ENCODE peak calls at places on chromosomes 3 and 15, in eight cellular contexts. One of them, this sample, is unnamed.

GRCh38 chr3:159829056-159829995 is 159.3 kb upstream of the IL12A start:
- DNase-seq in cardiac fibroblast: peak; percentile 70
- DNase-seq in GM20000: no peak
- DNase-seq in transverse colon: peak; percentile 86
- DNase-seq in body of pancreas: peak; percentile 74
- DNase-seq in pancreas: peak; percentile 64
- DNase-seq in natural killer cell: no peak
- DNase-seq in breast epithelium: peak; percentile 89
- DNase-seq in this sample: no peak

GRCh38 chr3:24389108-24390090 is 105.3 kb downstream of the THRB start:
- DNase-seq in transverse colon: no peak
- DNase-seq in body of pancreas: peak; percentile 56
- DNase-seq in pancreas: no peak
- DNase-seq in cardiac fibroblast: no peak
- DNase-seq in natural killer cell: no peak
- DNase-seq in GM20000: no peak
- DNase-seq in breast epithelium: no peak
- DNase-seq in this sample: no peak

GRCh38 chr3:176916777-176917176 is 280.5 kb downstream of the TBL1XR1 start:
- DNase-seq in GM20000: no peak
- DNase-seq in natural killer cell: no peak
- DNase-seq in breast epithelium: peak; percentile 55
- DNase-seq in cardiac fibroblast: no peak
- DNase-seq in body of pancreas: peak; percentile 65
- DNase-seq in pancreas: no peak
- DNase-seq in transverse colon: no peak
- DNase-seq in this sample: no peak

GRCh38 chr3:65483475-65483874 is 555.2 kb downstream of the MAGI1 start:
- DNase-seq in natural killer cell: no peak
- DNase-seq in transverse colon: peak; percentile 50
- DNase-seq in pancreas: peak; percentile 57
- DNase-seq in breast epithelium: peak; percentile 68
- DNase-seq in cardiac fibroblast: no peak
- DNase-seq in GM20000: no peak
- DNase-seq in body of pancreas: peak; percentile 76
- DNase-seq in this sample: no peak

GRCh38 chr15:101063891-101064794 is 145.0 kb downstream of the LRRK1 start:
- DNase-seq in breast epithelium: no peak
- DNase-seq in natural killer cell: no peak
- DNase-seq in cardiac fibroblast: no peak
- DNase-seq in pancreas: peak; percentile 57
- DNase-seq in body of pancreas: peak; percentile 56
- DNase-seq in transverse colon: peak; percentile 7
- DNase-seq in GM20000: no peak
- DNase-seq in this sample: no peak

GRCh38 chr15:63191895-63192603 is 2.6 kb downstream of the RAB8B start:
- DNase-seq in cardiac fibroblast: no peak
- DNase-seq in transverse colon: peak; percentile 19
- DNase-seq in natural killer cell: peak; percentile 41
- DNase-seq in GM20000: peak; percentile 57
- DNase-seq in pancreas: no peak
- DNase-seq in body of pancreas: no peak
- DNase-seq in breast epithelium: no peak
- DNase-seq in this sample: no peak

GRCh38 chr3:171541181-171541580 is 81.0 kb upstream of the TNIK start:
- DNase-seq in natural killer cell: no peak
- DNase-seq in pancreas: no peak
- DNase-seq in GM20000: no peak
- DNase-seq in body of pancreas: no peak
- DNase-seq in cardiac fibroblast: no peak
- DNase-seq in transverse colon: no peak
- DNase-seq in breast epithelium: no peak
- DNase-seq in this sample: no peak

GRCh38 chr3:48434591-48435222 is 4.8 kb upstream of the PLXNB1 start:
- DNase-seq in GM20000: no peak
- DNase-seq in body of pancreas: no peak
- DNase-seq in cardiac fibroblast: no peak
- DNase-seq in natural killer cell: no peak
- DNase-seq in transverse colon: peak; percentile 54
- DNase-seq in pancreas: no peak
- DNase-seq in breast epithelium: no peak
- DNase-seq in this sample: no peak

GRCh38 chr3:33658971-33659848 is 58.8 kb downstream of the CLASP2 start:
- DNase-seq in transverse colon: peak; percentile 65
- DNase-seq in breast epithelium: peak; percentile 36
- DNase-seq in natural killer cell: peak; percentile 39
- DNase-seq in cardiac fibroblast: peak; percentile 68
- DNase-seq in GM20000: peak; percentile 69
- DNase-seq in pancreas: peak; percentile 51
- DNase-seq in body of pancreas: peak; percentile 73
- DNase-seq in this sample: no peak

GRCh38 chr3:113251817-113252216 is 40.5 kb downstream of the BOC start:
- DNase-seq in GM20000: no peak
- DNase-seq in breast epithelium: no peak
- DNase-seq in pancreas: no peak
- DNase-seq in transverse colon: no peak
- DNase-seq in natural killer cell: no peak
- DNase-seq in cardiac fibroblast: no peak
- DNase-seq in body of pancreas: no peak
- DNase-seq in this sample: no peak

GRCh38 chr3:40930131-40930538 is 269.2 kb upstream of the CTNNB1 start:
- DNase-seq in GM20000: no peak
- DNase-seq in body of pancreas: peak; percentile 60
- DNase-seq in cardiac fibroblast: peak; percentile 2
- DNase-seq in transverse colon: no peak
- DNase-seq in natural killer cell: no peak
- DNase-seq in breast epithelium: no peak
- DNase-seq in pancreas: peak; percentile 41
- DNase-seq in this sample: no peak

DNA sequence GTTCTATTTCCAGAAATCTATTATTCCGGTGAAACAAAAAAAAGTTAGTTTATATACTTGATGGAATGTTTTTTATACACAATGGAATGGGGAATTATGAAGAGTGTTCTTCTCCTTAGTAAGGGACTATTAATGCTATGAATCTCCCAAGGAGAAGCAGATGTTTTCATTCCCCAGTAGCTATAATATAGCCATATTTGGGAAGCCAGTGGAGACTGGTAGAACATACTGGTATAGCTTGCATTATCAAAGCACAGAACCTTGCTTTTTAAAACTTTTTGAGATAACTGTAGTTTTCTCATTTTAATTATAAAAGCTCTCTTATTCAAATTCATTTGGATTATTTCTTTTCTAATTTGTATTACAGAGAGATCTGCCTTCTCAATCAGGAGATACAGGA is 38.3 kb downstream of the ADGRG7 start:
- DNase-seq in cardiac fibroblast: no peak
- DNase-seq in natural killer cell: no peak
- DNase-seq in body of pancreas: no peak
- DNase-seq in transverse colon: no peak
- DNase-seq in breast epithelium: no peak
- DNase-seq in GM20000: no peak
- DNase-seq in pancreas: no peak
- DNase-seq in this sample: no peak
- TF ChIP-seq CTCF in cardiac fibroblast: no peak
- TF ChIP-seq CTCF in natural killer cell: no peak
- TF ChIP-seq CTCF in body of pancreas: no peak
- TF ChIP-seq CTCF in transverse colon: no peak
- TF ChIP-seq CTCF in breast epithelium: no peak
- TF ChIP-seq CTCF in GM20000: no peak
- TF ChIP-seq CTCF in pancreas: no peak
- TF ChIP-seq CTCF in this sample: no peak

GRCh38 chr15:69275933-69276565 is 22.7 kb upstream of the PAQR5 start:
- DNase-seq in body of pancreas: no peak
- DNase-seq in transverse colon: no peak
- DNase-seq in pancreas: no peak
- DNase-seq in cardiac fibroblast: no peak
- DNase-seq in breast epithelium: no peak
- DNase-seq in GM20000: no peak
- DNase-seq in natural killer cell: no peak
- DNase-seq in this sample: no peak

GRCh38 chr15:69271217-69271616 is 27.5 kb upstream of the PAQR5 start:
- DNase-seq in cardiac fibroblast: no peak
- DNase-seq in natural killer cell: no peak
- DNase-seq in pancreas: no peak
- DNase-seq in breast epithelium: no peak
- DNase-seq in transverse colon: no peak
- DNase-seq in body of pancreas: no peak
- DNase-seq in GM20000: no peak
- DNase-seq in this sample: no peak

GRCh38 chr15:69277316-69277715 is 21.4 kb upstream of the PAQR5 start:
- DNase-seq in transverse colon: no peak
- DNase-seq in natural killer cell: no peak
- DNase-seq in GM20000: no peak
- DNase-seq in cardiac fibroblast: no peak
- DNase-seq in pancreas: no peak
- DNase-seq in breast epithelium: no peak
- DNase-seq in body of pancreas: no peak
- DNase-seq in this sample: no peak

GRCh38 chr15:69272139-69272538 is 26.6 kb upstream of the PAQR5 start:
- DNase-seq in cardiac fibroblast: no peak
- DNase-seq in natural killer cell: no peak
- DNase-seq in body of pancreas: no peak
- DNase-seq in pancreas: no peak
- DNase-seq in breast epithelium: no peak
- DNase-seq in GM20000: no peak
- DNase-seq in transverse colon: no peak
- DNase-seq in this sample: no peak

DNA sequence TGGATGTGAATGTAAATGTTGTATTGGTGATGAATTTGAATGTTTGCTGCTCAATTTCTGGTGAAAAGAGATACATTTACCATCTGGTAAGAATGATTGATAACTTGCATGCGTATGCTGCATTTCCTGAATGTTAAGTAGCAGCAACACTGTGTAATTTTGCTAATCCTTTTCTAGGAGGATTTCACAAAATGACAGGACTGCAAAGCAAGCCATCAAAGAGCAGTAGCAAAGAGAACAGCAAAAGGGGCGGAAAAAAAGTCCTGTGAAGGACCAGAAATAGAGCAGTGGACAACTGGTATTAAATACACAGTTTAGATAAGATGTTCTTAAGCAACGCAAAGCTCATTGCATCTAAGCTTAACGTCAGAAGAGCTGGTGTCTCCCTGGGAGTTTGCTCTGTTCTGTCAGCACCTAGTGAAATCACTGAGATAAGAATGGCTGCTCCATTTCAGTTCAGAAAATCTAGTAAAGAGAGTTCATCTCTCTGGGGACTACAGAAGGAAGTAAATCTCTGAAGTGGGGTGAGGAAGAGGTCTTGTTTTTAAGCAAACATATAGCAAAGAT is 23.5 kb upstream of the PAQR5 start:
- DNase-seq in transverse colon: no peak
- DNase-seq in cardiac fibroblast: no peak
- DNase-seq in GM20000: no peak
- DNase-seq in pancreas: no peak
- DNase-seq in body of pancreas: no peak
- DNase-seq in breast epithelium: no peak
- DNase-seq in natural killer cell: no peak
- DNase-seq in this sample: no peak
- TF ChIP-seq CTCF in transverse colon: no peak
- TF ChIP-seq CTCF in cardiac fibroblast: no peak
- TF ChIP-seq CTCF in GM20000: no peak
- TF ChIP-seq CTCF in pancreas: no peak
- TF ChIP-seq CTCF in body of pancreas: no peak
- TF ChIP-seq CTCF in breast epithelium: no peak
- TF ChIP-seq CTCF in natural killer cell: no peak
- TF ChIP-seq CTCF in this sample: no peak

GRCh38 chr3:107117922-107118576 is 259.2 kb upstream of the CCDC54 start:
- DNase-seq in breast epithelium: no peak
- DNase-seq in GM20000: peak; percentile 45
- DNase-seq in body of pancreas: peak; percentile 4
- DNase-seq in pancreas: no peak
- DNase-seq in natural killer cell: no peak
- DNase-seq in cardiac fibroblast: peak; percentile 91
- DNase-seq in transverse colon: no peak
- DNase-seq in this sample: no peak
- TF ChIP-seq CTCF in breast epithelium: no peak
- TF ChIP-seq CTCF in GM20000: peak; percentile 43
- TF ChIP-seq CTCF in body of pancreas: peak; percentile 18
- TF ChIP-seq CTCF in pancreas: no peak
- TF ChIP-seq CTCF in natural killer cell: no peak
- TF ChIP-seq CTCF in cardiac fibroblast: peak; percentile 65
- TF ChIP-seq CTCF in transverse colon: no peak
- TF ChIP-seq CTCF in this sample: peak; percentile 75

GRCh38 chr3:139241783-139242182 is 102.0 kb upstream of the MRPS22 start:
- DNase-seq in breast epithelium: no peak
- DNase-seq in GM20000: no peak
- DNase-seq in cardiac fibroblast: no peak
- DNase-seq in natural killer cell: no peak
- DNase-seq in pancreas: no peak
- DNase-seq in body of pancreas: no peak
- DNase-seq in transverse colon: no peak
- DNase-seq in this sample: no peak
- TF ChIP-seq CTCF in breast epithelium: no peak
- TF ChIP-seq CTCF in GM20000: no peak
- TF ChIP-seq CTCF in cardiac fibroblast: peak; percentile 7
- TF ChIP-seq CTCF in natural killer cell: no peak
- TF ChIP-seq CTCF in pancreas: no peak
- TF ChIP-seq CTCF in body of pancreas: no peak
- TF ChIP-seq CTCF in transverse colon: no peak
- TF ChIP-seq CTCF in this sample: peak; percentile 45

DNA sequence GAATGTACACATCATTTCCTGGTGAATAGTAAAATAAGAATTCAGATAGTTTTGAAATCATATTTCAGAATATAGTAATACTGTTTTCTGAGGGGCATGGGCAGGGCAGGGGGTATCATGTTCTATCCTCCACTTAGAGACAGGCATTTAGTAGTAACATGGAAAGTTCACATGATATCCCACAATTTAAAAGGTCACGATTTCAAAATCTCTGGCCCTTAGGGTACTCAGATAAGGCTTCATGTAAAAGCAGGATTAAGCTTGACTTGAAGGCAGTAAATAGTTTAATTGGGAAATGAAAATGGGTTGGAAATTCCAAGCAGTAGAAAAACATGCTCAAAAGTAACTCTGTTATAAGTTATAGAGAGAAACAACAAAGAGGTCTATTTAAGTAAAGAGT is 353.2 kb upstream of the AGTR1 start:
- DNase-seq in GM20000: no peak
- DNase-seq in cardiac fibroblast: no peak
- DNase-seq in natural killer cell: no peak
- DNase-seq in body of pancreas: no peak
- DNase-seq in breast epithelium: no peak
- DNase-seq in transverse colon: no peak
- DNase-seq in pancreas: no peak
- DNase-seq in this sample: no peak
- TF ChIP-seq CTCF in GM20000: no peak
- TF ChIP-seq CTCF in cardiac fibroblast: no peak
- TF ChIP-seq CTCF in natural killer cell: no peak
- TF ChIP-seq CTCF in body of pancreas: no peak
- TF ChIP-seq CTCF in breast epithelium: no peak
- TF ChIP-seq CTCF in transverse colon: no peak
- TF ChIP-seq CTCF in pancreas: no peak
- TF ChIP-seq CTCF in this sample: no peak